ENCODE peak calls at places on chromosomes 12 and 14, in five cellular contexts. G is AG08396, P is H54, M is HCT116, V is M059J. I is an unnamed sample.

GRCh38 chr14:64940336-64940910 is 2.1 kb downstream of the GPX2 start:
- DNase-seq in G (no peak), P (no peak), M (no peak), V (no peak), I (no peak)

GRCh38 chr12:21881950-21882349 is 59.3 kb downstream of the ABCC9 start:
- DNase-seq in G (no peak), P (no peak), M (no peak), V (no peak), I (no peak)

GRCh38 chr12:30614031-30614430 is 81.6 kb downstream of the IPO8 start:
- DNase-seq in G (no peak), P (no peak), M (no peak), V (peak), I (no peak)

GRCh38 chr12:59088673-59089072 is 168.4 kb upstream of the LRIG3 start:
- DNase-seq in G (no peak), P (no peak), M (no peak), V (no peak), I (no peak)

GRCh38 chr12:92955997-92956663 is 27.0 kb upstream of the EEA1 start:
- DNase-seq in G (peak), P (no peak), M (no peak), V (peak), I (no peak)

GRCh38 chr12:12995088-12995487 is 5.0 kb downstream of the HEBP1 start:
- DNase-seq in G (no peak), P (no peak), M (no peak), V (no peak), I (no peak)

GRCh38 chr12:131795688-131796410 is 32.3 kb upstream of the MMP17 start:
- DNase-seq in G (no peak), P (no peak), M (no peak), V (no peak), I (no peak)

GRCh38 chr14:89442280-89442679 is 25.2 kb upstream of the FOXN3 start:
- DNase-seq in G (no peak), P (no peak), M (no peak), V (no peak), I (no peak)

GRCh38 chr14:68950111-68950510 is 29.0 kb downstream of the ACTN1 start:
- DNase-seq in G (no peak), P (no peak), M (no peak), V (peak), I (no peak)

GRCh38 chr12:27667540-27667939 is 28.7 kb upstream of the REP15 start:
- DNase-seq in G (peak), P (peak), M (no peak), V (peak), I (peak)

GRCh38 chr12:6056406-6057211 is 67.9 kb downstream of the VWF start:
- DNase-seq in G (no peak), P (no peak), M (peak), V (no peak), I (no peak)

GRCh38 chr12:115341442-115341841 is 657.5 kb upstream of the TBX3 start:
- DNase-seq in G (peak), P (peak), M (peak), V (peak), I (peak)

GRCh38 chr12:11727133-11727664 is 77.7 kb downstream of the ETV6 start:
- DNase-seq in G (no peak), P (no peak), M (no peak), V (no peak), I (no peak)

I was measured in PC-3.